ENCODE peak calls at places on chromosomes 7 and 10, in seven cellular contexts. A is IMR-90, M is mesenchymal stem cell, E is mesendoderm, N is neuronal stem cell, F is H1, P is trophoblast cell. Z is an unnamed sample. For H3K79me1, the result is how much of the 10 kb centered on the place peaks cover.

GRCh38 chr7:142832452-142832851 is 22.4 kb upstream of the EPHB6 start:
- DNase-seq in N (no peak), E (no peak), M (no peak), A (no peak), P (no peak), F (no peak), Z (no peak)

GRCh38 chr10:102341038-102341688 is 54.3 kb upstream of the NFKB2 start:
- DNase-seq in N (no peak), F (no peak), E (no peak), A (peak), M (no peak), P (no peak), Z (no peak)

GRCh38 chr10:119667562-119668328 is 16.6 kb downstream of the BAG3 start:
- DNase-seq in N (peak), P (peak), F (peak), A (peak), M (peak), E (peak), Z (no peak)

GRCh38 chr10:86795353-86795752 is 38.9 kb downstream of the BMPR1A start:
- DNase-seq in M (peak), A (peak), E (peak), F (no peak), N (peak), P (peak), Z (no peak)

GRCh38 chr7:123649956-123650355 is 5.7 kb upstream of the LMOD2 start:
- DNase-seq in P (no peak), F (no peak), E (no peak), A (no peak), N (no peak), M (peak), Z (no peak)

GRCh38 chr10:20166291-20166690 is 350.1 kb downstream of the PLXDC2 start:
- DNase-seq in M (no peak), N (no peak), P (no peak), A (no peak), E (no peak), F (no peak), Z (no peak)

GRCh38 chr7:135189961-135190360 is 19.5 kb upstream of the CYREN start:
- DNase-seq in E (no peak), F (no peak), P (no peak), A (no peak), M (no peak), N (no peak), Z (no peak)

GRCh38 chr10:16927536-16927935 is 110.3 kb upstream of the RSU1 start:
- DNase-seq in F (no peak), E (no peak), A (no peak), P (no peak), M (no peak), N (no peak), Z (no peak)

GRCh38 chr7:117666019-117666418 is 186.2 kb downstream of the CFTR start:
- DNase-seq in P (peak), N (no peak), M (peak), F (no peak), E (no peak), A (peak), Z (no peak)

GRCh38 chr7:46928719-46929118 is 653.2 kb downstream of the TNS3 start:
- DNase-seq in N (no peak), M (no peak), E (no peak), P (no peak), A (no peak), F (no peak), Z (no peak)
- H3K79me1 ChIP-seq in N (under half), M (under half), E (under half), P (under half), A (under half), F (under half), Z (under half)

GRCh38 chr10:49615721-49616120 is 1.9 kb downstream of the CHAT start:
- DNase-seq in F (no peak), P (no peak), E (no peak), M (no peak), N (no peak), A (no peak), Z (peak)
- H3K79me1 ChIP-seq in F (under half), P (under half), E (under half), M (under half), N (under half), A (under half), Z (under half)

GRCh38 chr10:110118891-110119621 is 88.3 kb upstream of the MXI1 start:
- DNase-seq in F (no peak), M (no peak), P (peak), E (no peak), N (no peak), A (no peak), Z (no peak)
- H3K79me1 ChIP-seq in F (under half), M (under half), P (under half), E (under half), N (under half), A (under half), Z (under half)

DNA sequence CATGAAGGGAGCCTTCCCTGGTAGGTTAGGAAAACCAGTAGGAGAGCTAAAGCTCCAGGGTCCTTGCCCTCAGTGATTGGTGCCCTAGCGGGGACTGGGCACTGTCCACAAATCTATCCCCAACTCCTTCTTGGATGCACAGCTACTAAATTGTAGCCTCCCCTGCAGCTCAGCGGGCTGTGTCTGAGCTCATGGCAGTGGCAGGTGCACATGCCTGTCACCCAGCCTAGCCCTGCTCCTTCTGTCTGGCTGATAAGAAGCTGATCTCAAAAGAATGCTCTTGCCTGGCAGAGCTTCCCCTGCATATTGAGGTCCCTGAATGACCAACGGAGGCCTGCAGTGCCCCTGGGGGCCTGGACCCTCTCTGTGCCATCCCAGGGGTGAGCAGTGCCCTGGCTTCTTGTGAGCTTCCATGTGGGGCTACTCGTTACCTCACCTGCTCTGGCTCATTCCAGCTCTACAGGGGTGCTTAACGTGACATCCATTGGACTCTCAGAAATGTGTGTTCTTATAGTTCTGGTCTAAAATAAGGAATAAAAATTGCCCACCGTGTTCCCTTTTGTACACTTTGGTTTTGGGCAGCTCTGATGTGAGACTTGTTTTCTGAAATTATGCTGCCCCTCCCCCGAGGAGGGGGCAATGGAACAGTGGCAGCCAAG is 59.8 kb upstream of the ANTXRL start:
- DNase-seq in P (no peak), F (no peak), E (no peak), M (no peak), N (no peak), A (no peak), Z (peak)
- H3K79me1 ChIP-seq in P (under half), F (under half), E (under half), M (under half), N (under half), A (under half), Z (under half)

GRCh38 chr7:235576-236395 is 43.4 kb downstream of the FAM20C start:
- DNase-seq in E (no peak), M (no peak), P (no peak), A (no peak), N (no peak), F (no peak), Z (no peak)

GRCh38 chr7:233456-234035 is 41.2 kb downstream of the FAM20C start:
- DNase-seq in E (no peak), P (no peak), N (no peak), F (no peak), A (peak), M (peak), Z (no peak)

GRCh38 chr7:236967-237366 is 44.6 kb downstream of the FAM20C start:
- DNase-seq in P (peak), A (no peak), F (no peak), N (no peak), E (no peak), M (no peak), Z (no peak)

GRCh38 chr7:234041-234711 is 41.8 kb downstream of the FAM20C start:
- DNase-seq in N (no peak), F (no peak), M (peak), A (peak), E (no peak), P (no peak), Z (no peak)

GRCh38 chr7:234712-235553 is 42.6 kb downstream of the FAM20C start:
- DNase-seq in F (no peak), M (peak), P (peak), A (peak), E (no peak), N (no peak), Z (no peak)
- H3K79me1 ChIP-seq in F (under half), M (under half), P (under half), A (half or more), E (under half), N (under half), Z (under half)

DNA sequence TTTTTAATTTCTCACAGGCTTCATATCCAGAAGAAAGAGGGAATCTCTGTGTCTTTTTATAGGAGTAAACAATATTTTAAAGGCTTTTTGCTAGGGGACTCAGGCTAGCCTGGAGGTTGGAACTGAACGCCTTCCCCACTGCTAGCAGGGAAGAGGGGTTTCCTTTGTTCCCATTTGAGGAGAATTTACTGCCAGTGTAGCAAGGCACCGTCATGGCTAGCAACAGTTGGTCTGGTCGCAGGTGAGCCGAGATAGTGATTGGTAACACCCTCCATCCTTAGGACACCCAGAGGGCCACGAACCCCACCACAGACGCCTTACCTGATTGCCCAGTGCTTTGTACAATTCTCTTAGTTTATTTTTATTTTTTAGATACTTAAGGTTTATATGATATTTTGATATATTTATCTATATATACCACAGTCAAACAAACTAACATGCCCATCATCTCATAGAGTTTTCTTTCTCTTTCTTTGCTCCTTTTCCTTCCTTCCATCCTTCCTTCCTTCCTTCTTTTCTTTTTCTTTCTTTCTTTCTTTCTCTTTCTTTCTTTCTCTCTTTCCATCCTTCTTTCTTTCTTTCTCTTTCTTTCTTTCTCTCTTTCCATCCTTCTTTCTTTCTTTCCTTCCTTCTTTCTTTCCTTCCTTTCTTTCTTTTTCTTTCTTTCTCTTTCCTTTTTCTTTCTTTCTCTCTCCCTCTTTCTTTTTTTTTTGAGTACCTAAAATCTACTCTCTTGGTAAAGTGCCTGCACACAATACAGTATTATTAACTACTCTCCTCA is 219.0 kb upstream of the AKR1E2 start:
- DNase-seq in P (no peak), A (no peak), E (no peak), M (no peak), F (no peak), N (no peak), Z (no peak)
- H3K79me1 ChIP-seq in P (under half), A (under half), E (under half), M (under half), F (under half), N (under half), Z (under half)